ENCODE peak calls at places on chromosomes 6 and 20, in four cellular contexts. E, S, X and D are unnamed samples. For H3K4me1, the result is how much of the 10 kb centered on the place peaks cover.

GRCh38 chr6:111173946-111174345 is 86.6 kb downstream of the SLC16A10 start:
- DNase-seq in E (no peak), S (no peak), X (no peak), D (no peak)

GRCh38 chr20:57658447-57659130 is 38.4 kb upstream of the ZBP1 start:
- DNase-seq in E (no peak), S (no peak), X (peak), D (peak)

GRCh38 chr6:34128045-34128444 is 17.8 kb downstream of the GRM4 start:
- DNase-seq in E (no peak), S (no peak), X (no peak), D (no peak)

GRCh38 chr20:18224968-18225568 is 63.3 kb upstream of the ZNF133 start:
- DNase-seq in E (no peak), S (peak), X (peak), D (peak)

GRCh38 chr20:14488756-14489479 is 151.5 kb upstream of the FLRT3 start:
- DNase-seq in E (no peak), S (no peak), X (no peak), D (no peak)

GRCh38 chr20:17556842-17557674 is 12.8 kb upstream of the DSTN start:
- DNase-seq in E (peak), S (no peak), X (peak), D (peak)

GRCh38 chr6:117624869-117625481 is 22.7 kb upstream of the GOPC start:
- DNase-seq in E (no peak), S (peak), X (no peak), D (no peak)

GRCh38 chr20:44495257-44495656 is 19.6 kb downstream of the TTPAL start:
- DNase-seq in E (no peak), S (no peak), X (no peak), D (no peak)

GRCh38 chr20:60056345-60057122 is 98.3 kb downstream of the CDH26 start:
- DNase-seq in E (no peak), S (no peak), X (no peak), D (no peak)

GRCh38 chr6:127481081-127481480 is 21.9 kb upstream of the KIAA0408 start:
- DNase-seq in E (no peak), S (no peak), X (no peak), D (no peak)

GRCh38 chr20:2122921-2123320 is 21.3 kb downstream of the STK35 start:
- DNase-seq in E (no peak), S (no peak), X (peak), D (peak)

DNA sequence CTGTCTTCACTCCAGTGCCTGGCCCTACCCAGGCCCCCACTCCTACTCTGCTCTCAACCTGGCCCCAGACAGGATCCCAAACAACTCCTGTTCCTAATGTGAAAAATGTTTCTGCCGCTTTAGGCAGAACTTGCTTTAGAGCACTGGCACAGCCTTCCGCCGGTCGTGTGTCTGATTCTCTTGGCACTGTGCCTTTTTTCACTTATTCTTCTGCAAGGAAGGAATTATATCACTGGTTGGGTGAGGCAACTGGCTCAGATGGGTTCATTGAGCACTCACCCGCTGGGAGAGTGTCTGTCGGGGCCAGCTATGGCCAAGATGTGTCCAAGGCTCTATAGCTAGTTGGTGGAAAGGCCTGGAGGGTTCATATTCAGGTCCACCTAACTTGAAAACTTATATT is 33.6 kb upstream of the HLA-A start:
- DNase-seq in E (no peak), S (no peak), X (no peak), D (no peak)
- H3K27ac ChIP-seq in E (no peak), S (no peak), X (no peak), D (no peak)

GRCh38 chr20:5171074-5171789 is 44.4 kb downstream of the CDS2 start:
- DNase-seq in E (no peak), S (peak), X (peak), D (peak)
- H3K4me1 ChIP-seq in E (under half), S (under half), X (under half), D (half or more)

GRCh38 chr20:8133816-8134451 is 1.9 kb downstream of the PLCB1 start:
- DNase-seq in E (no peak), S (no peak), X (no peak), D (no peak)
- H3K27ac ChIP-seq in E (no peak), S (no peak), X (no peak), D (peak)

GRCh38 chr6:106975699-106976032 is 1.1 kb upstream of the CD24 start:
- DNase-seq in E (no peak), S (peak), X (no peak), D (no peak)
- H3K4me1 ChIP-seq in E (under half), S (under half), X (under half), D (under half)